ENCODE peak calls at places on chromosomes 13 and 19, in six cellular contexts. I is fibroblast of lung, H is body of pancreas, F is transverse colon, J is neural progenitor cell, T is iPS DF 6.9. S is an unnamed sample.

GRCh38 chr13:101552797-101553196 is 100.3 kb downstream of the ITGBL1 start:
- DNase-seq in H (no peak), I (peak; percentile 57), F (no peak), T (no peak), J (no peak), S (no peak)

GRCh38 chr13:41132512-41133152 is at the start of gene KBTBD6:
- DNase-seq in J (peak; percentile 99), F (peak; percentile 96), T (peak; percentile 92), I (peak; percentile 100), H (peak; percentile 94), S (peak; percentile 98)

GRCh38 chr13:64850017-64850416 is 2380.1 kb downstream of the PCDH9 start:
- DNase-seq in H (no peak), F (no peak), T (no peak), I (no peak), J (no peak), S (no peak)

GRCh38 chr19:30060872-30061556 is 119.0 kb downstream of the URI1 start:
- DNase-seq in F (no peak), I (no peak), T (no peak), H (no peak), J (no peak), S (peak; percentile 37)

GRCh38 chr13:24851546-24851945 is 87.6 kb downstream of the RNF17 start:
- DNase-seq in F (no peak), T (no peak), H (no peak), I (peak; percentile 3), J (no peak), S (no peak)

GRCh38 chr13:44899967-44900366 is 89.3 kb downstream of the NUFIP1 start:
- DNase-seq in F (no peak), T (no peak), J (no peak), I (no peak), H (no peak), S (no peak)

GRCh38 chr19:33035461-33035860 is 29.2 kb downstream of the RHPN2 start:
- DNase-seq in T (no peak), F (no peak), I (no peak), H (no peak), J (no peak), S (no peak)

GRCh38 chr13:97122381-97122996 is 99.6 kb upstream of the MBNL2 start:
- DNase-seq in H (no peak), J (no peak), I (peak; percentile 80), T (no peak), F (no peak), S (no peak)

GRCh38 chr13:51502206-51502651 is 49.4 kb upstream of the INTS6 start:
- DNase-seq in I (peak; percentile 58), J (no peak), H (no peak), F (no peak), T (no peak), S (no peak)

GRCh38 chr13:43058318-43058674 is 34.9 kb downstream of the DNAJC15 start:
- DNase-seq in F (peak; percentile 60), H (no peak), I (peak; percentile 69), T (no peak), J (no peak), S (no peak)

GRCh38 chr19:29547361-29547960 is 21.7 kb downstream of the VSTM2B start:
- DNase-seq in I (no peak), T (no peak), F (no peak), J (no peak), H (peak; percentile 0), S (peak; percentile 33)

GRCh38 chr19:45477713-45478453 is 10.1 kb downstream of the FOSB start:
- DNase-seq in H (no peak), J (peak; percentile 64), T (no peak), I (no peak), F (no peak), S (no peak)

GRCh38 chr19:58261968-58262921 is 16.5 kb upstream of the ZNF8 start:
- DNase-seq in H (no peak), T (no peak), J (no peak), F (no peak), I (peak; percentile 10), S (no peak)

GRCh38 chr13:24012648-24013047 is 115.3 kb upstream of the C1QTNF9B start:
- DNase-seq in I (no peak), J (no peak), H (peak; percentile 8), F (no peak), T (no peak), S (no peak)

GRCh38 chr19:17734146-17734545 is 14.9 kb downstream of the MAP1S start:
- DNase-seq in F (no peak), J (no peak), H (no peak), T (no peak), I (no peak), S (no peak)

GRCh38 chr19:8302734-8303133 is 5.4 kb downstream of the CD320 start:
- DNase-seq in J (no peak), H (no peak), I (no peak), T (no peak), F (no peak), S (no peak)

GRCh38 chr13:108609353-108609752 is 20.1 kb upstream of the MYO16 start:
- DNase-seq in I (peak; percentile 2), J (peak; percentile 27), T (no peak), H (no peak), F (no peak), S (no peak)

GRCh38 chr19:18782559-18783225 is 8.4 kb downstream of the COMP start:
- DNase-seq in T (no peak), J (no peak), F (no peak), H (no peak), I (no peak), S (no peak)

GRCh38 chr13:40595693-40596092 is 70.7 kb downstream of the FOXO1 start:
- DNase-seq in J (no peak), I (peak; percentile 21), T (no peak), F (no peak), H (no peak), S (no peak)

GRCh38 chr19:52602931-52603330 is 32.8 kb downstream of the ZNF701 start:
- DNase-seq in J (no peak), I (peak; percentile 6), T (no peak), H (no peak), F (no peak), S (no peak)

GRCh38 chr19:52200044-52200443 is 10.2 kb downstream of the PPP2R1A start:
- DNase-seq in T (no peak), I (peak; percentile 78), H (no peak), F (no peak), J (no peak), S (peak; percentile 52)

GRCh38 chr13:106340249-106340648 is 195.2 kb downstream of the EFNB2 start:
- DNase-seq in I (no peak), F (no peak), H (no peak), T (no peak), J (no peak), S (no peak)

GRCh38 chr19:16372065-16372915 is 47.7 kb downstream of the KLF2 start:
- DNase-seq in H (no peak), T (no peak), I (no peak), J (no peak), F (no peak), S (no peak)

GRCh38 chr13:95677564-95678386 is 836 bp downstream of the DNAJC3 start:
- DNase-seq in H (no peak), T (no peak), F (peak; percentile 63), I (peak; percentile 39), J (peak; percentile 57), S (no peak)

GRCh38 chr13:65603160-65603559 is 1627.0 kb downstream of the PCDH9 start:
- DNase-seq in H (no peak), J (no peak), T (no peak), F (no peak), I (no peak), S (no peak)

GRCh38 chr19:19227217-19227616 is 15.5 kb downstream of the NCAN start:
- DNase-seq in T (no peak), I (no peak), F (no peak), H (no peak), J (no peak), S (no peak)

GRCh38 chr13:94598281-94598680 is 2.3 kb upstream of the TGDS start:
- DNase-seq in H (no peak), J (no peak), F (no peak), I (peak; percentile 28), T (no peak), S (no peak)

GRCh38 chr13:30346159-30346788 is 38.9 kb upstream of the KATNAL1 start:
- DNase-seq in J (no peak), H (no peak), T (no peak), I (no peak), F (peak; percentile 75), S (no peak)

GRCh38 chr19:18107235-18108083 is 9.9 kb downstream of the MAST3 start:
- DNase-seq in J (no peak), T (no peak), I (no peak), H (no peak), F (no peak), S (no peak)

GRCh38 chr19:28883241-28883693 is 329.7 kb downstream of the UQCRFS1 start:
- DNase-seq in I (peak; percentile 2), T (no peak), J (peak; percentile 41), H (no peak), F (no peak), S (no peak)

GRCh38 chr19:54462072-54462712 is 1.4 kb downstream of the LENG9 start:
- DNase-seq in H (peak; percentile 64), F (peak; percentile 37), J (no peak), I (no peak), T (no peak), S (no peak)

GRCh38 chr19:34457446-34457845 is 24.1 kb upstream of the WTIP start:
- DNase-seq in H (no peak), T (no peak), J (no peak), F (no peak), I (no peak), S (no peak)
- H3K4me1 ChIP-seq in H (peaks cover 14% of the 10 kb centered on the region), T (no peaks in the 10 kb centered on the region), J (no peaks in the 10 kb centered on the region), F (no peaks in the 10 kb centered on the region), I (peaks cover 4% of the 10 kb centered on the region), S (peaks cover 22% of the 10 kb centered on the region)

DNA sequence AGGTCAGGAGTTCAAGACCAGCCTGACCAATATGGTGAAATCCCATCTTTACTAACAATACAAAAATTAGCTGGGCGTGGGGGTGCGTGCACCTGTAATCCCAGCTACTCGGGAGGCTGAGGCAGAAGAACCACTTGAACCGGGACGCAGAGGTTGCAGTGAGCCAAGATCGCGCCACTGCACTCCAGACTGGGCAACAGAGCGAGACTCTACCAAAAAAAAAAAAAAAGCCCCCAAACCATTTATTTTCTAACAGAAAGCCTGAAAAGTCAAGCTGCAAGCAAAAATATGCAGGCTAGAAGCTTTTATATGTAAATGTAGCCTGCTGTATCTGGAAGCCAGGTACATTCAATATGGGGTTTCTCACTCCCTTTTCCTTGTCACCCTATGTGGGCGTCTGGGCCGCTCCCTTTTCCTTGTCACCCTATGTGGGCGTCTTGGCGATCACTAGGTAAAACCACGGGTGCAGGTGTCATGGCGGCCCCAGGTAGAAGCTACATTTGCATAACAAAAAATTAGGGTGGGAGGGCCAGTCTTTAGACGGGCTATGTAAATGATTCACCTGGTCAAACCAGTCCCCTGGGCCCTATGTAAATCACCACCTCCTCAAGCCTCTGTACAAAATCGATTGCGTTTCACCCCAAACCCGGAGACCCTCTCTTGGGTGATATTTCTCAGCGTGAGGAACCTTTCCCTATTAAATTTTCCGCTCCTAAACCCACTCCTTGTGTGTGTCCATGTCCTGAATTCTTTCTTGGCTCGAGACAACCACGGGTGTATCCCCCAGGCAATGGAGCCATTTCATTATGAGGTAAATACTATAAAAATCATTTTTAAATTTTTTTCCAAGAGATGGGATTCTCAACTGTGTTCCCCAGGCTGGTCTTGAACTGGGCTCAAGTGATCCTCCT is 2.1 kb downstream of the TRIM13 start:
- DNase-seq in T (peak; percentile 61), F (no peak), J (no peak), I (no peak), H (no peak), S (no peak)
- H3K4me1 ChIP-seq in T (no peaks in the 10 kb centered on the region), F (peaks cover 31% of the 10 kb centered on the region), J (peaks cover 32% of the 10 kb centered on the region), I (peaks cover 7% of the 10 kb centered on the region), H (peaks cover 44% of the 10 kb centered on the region), S (peaks cover 13% of the 10 kb centered on the region)

GRCh38 chr19:47045867-47046470 is 2.5 kb downstream of the TMEM160 start:
- DNase-seq in T (no peak), I (no peak), H (no peak), J (no peak), F (no peak), S (no peak)
- H3K4me1 ChIP-seq in T (peaks cover 3% of the 10 kb centered on the region), I (no peaks in the 10 kb centered on the region), H (peaks cover 9% of the 10 kb centered on the region), J (no peaks in the 10 kb centered on the region), F (no peaks in the 10 kb centered on the region), S (peaks cover 4% of the 10 kb centered on the region)

GRCh38 chr19:13885826-13886365 is 9.0 kb downstream of the NANOS3 start:
- DNase-seq in T (no peak), H (no peak), F (no peak), I (no peak), J (no peak), S (no peak)
- H3K4me1 ChIP-seq in T (peaks cover 9% of the 10 kb centered on the region), H (peaks cover 46% of the 10 kb centered on the region), F (peaks cover 16% of the 10 kb centered on the region), I (peaks cover 7% of the 10 kb centered on the region), J (peaks cover 11% of the 10 kb centered on the region), S (no peaks in the 10 kb centered on the region)